ENCODE peak calls at places on chromosomes 13 and 19, in five cellular contexts. C, L, Z, N and X are unnamed samples.

GRCh38 chr13:94656766-94657165 is 55.1 kb downstream of the GPR180 start:
- DNase-seq in C (peak; percentile 99), L (no peak), Z (no peak), N (peak; percentile 96), X (no peak)

GRCh38 chr19:33175886-33176669 is 18.1 kb upstream of the LRP3 start:
- DNase-seq in C (no peak), L (peak; percentile 27), Z (no peak), N (peak; percentile 44), X (peak; percentile 24)

GRCh38 chr19:50837300-50837699 is 3.9 kb upstream of the KLK15 start:
- DNase-seq in C (no peak), L (no peak), Z (no peak), N (no peak), X (no peak)

GRCh38 chr19:29006057-29006735 is 206.8 kb downstream of the UQCRFS1 start:
- DNase-seq in C (no peak), L (no peak), Z (no peak), N (no peak), X (no peak)

GRCh38 chr13:102816633-102817032 is 17.7 kb downstream of the BIVM start:
- DNase-seq in C (no peak), L (no peak), Z (no peak), N (peak; percentile 11), X (no peak)

GRCh38 chr13:40401911-40402776 is 264.3 kb downstream of the FOXO1 start:
- DNase-seq in C (peak; percentile 49), L (peak; percentile 33), Z (no peak), N (peak; percentile 97), X (peak; percentile 13)

GRCh38 chr19:51294977-51295375 is 16.5 kb upstream of the IGLON5 start:
- DNase-seq in C (no peak), L (no peak), Z (no peak), N (no peak), X (no peak)

GRCh38 chr13:99226493-99226892 is 25.8 kb downstream of the UBAC2 start:
- DNase-seq in C (no peak), L (no peak), Z (no peak), N (peak; percentile 32), X (no peak)

GRCh38 chr19:17296278-17296677 is 6.9 kb downstream of the ABHD8 start:
- DNase-seq in C (no peak), L (no peak), Z (no peak), N (peak; percentile 51), X (no peak)

GRCh38 chr13:38223093-38223492 is 126.6 kb upstream of the UFM1 start:
- DNase-seq in C (no peak), L (no peak), Z (no peak), N (peak; percentile 52), X (no peak)

GRCh38 chr19:39014037-39014436 is 18.3 kb downstream of the FBXO27 start:
- DNase-seq in C (no peak), L (no peak), Z (no peak), N (no peak), X (peak; percentile 61)

GRCh38 chr13:54563286-54563685 is 1534.7 kb downstream of the OLFM4 start:
- DNase-seq in C (no peak), L (no peak), Z (no peak), N (no peak), X (no peak)

GRCh38 chr13:63198076-63198475 is 1782.4 kb upstream of the PCDH20 start:
- DNase-seq in C (no peak), L (no peak), Z (no peak), N (peak; percentile 68), X (no peak)

GRCh38 chr13:30107536-30108136 is 199.7 kb downstream of the KATNAL1 start:
- DNase-seq in C (no peak), L (no peak), Z (no peak), N (no peak), X (no peak)

GRCh38 chr19:41364546-41365391 is 820 bp upstream of the B9D2 start:
- DNase-seq in C (no peak), L (no peak), Z (no peak), N (no peak), X (no peak)

GRCh38 chr19:8204961-8205360 is 4.2 kb upstream of the CERS4 start:
- DNase-seq in C (no peak), L (no peak), Z (no peak), N (no peak), X (no peak)

GRCh38 chr13:110415669-110416068 is 108.6 kb downstream of the COL4A2 start:
- DNase-seq in C (no peak), L (no peak), Z (no peak), N (no peak), X (no peak)

GRCh38 chr13:46058268-46058667 is 5.7 kb upstream of the ZC3H13 start:
- DNase-seq in C (no peak), L (no peak), Z (no peak), N (no peak), X (no peak)

GRCh38 chr13:40764587-40765403 is 6.2 kb downstream of the MRPS31 start:
- DNase-seq in C (no peak), L (no peak), Z (no peak), N (peak; percentile 95), X (no peak)

GRCh38 chr13:64540468-64540867 is 2689.7 kb downstream of the PCDH9 start:
- DNase-seq in C (no peak), L (no peak), Z (no peak), N (no peak), X (no peak)

GRCh38 chr13:94121686-94122085 is 357.8 kb downstream of the DCT start:
- DNase-seq in C (no peak), L (no peak), Z (no peak), N (peak; percentile 91), X (no peak)

GRCh38 chr19:39409886-39410619 is 2.4 kb upstream of the PLEKHG2 start:
- DNase-seq in C (peak; percentile 24), L (peak; percentile 69), Z (no peak), N (peak; percentile 73), X (peak; percentile 45)

GRCh38 chr13:30572859-30573275 is 44.9 kb upstream of the USPL1 start:
- DNase-seq in C (no peak), L (peak; percentile 27), Z (no peak), N (peak; percentile 69), X (no peak)

GRCh38 chr19:46919324-46919723 is 58.5 kb downstream of the ARHGAP35 start:
- DNase-seq in C (no peak), L (no peak), Z (no peak), N (peak; percentile 50), X (no peak)

GRCh38 chr19:44141191-44142013 is at the start of gene ZNF234:
- DNase-seq in C (no peak), L (peak; percentile 86), Z (peak; percentile 83), N (peak; percentile 83), X (peak; percentile 95)

GRCh38 chr13:109743706-109744453 is 42.5 kb downstream of the IRS2 start:
- DNase-seq in C (no peak), L (no peak), Z (peak; percentile 36), N (peak; percentile 79), X (peak; percentile 26)

GRCh38 chr19:40599331-40600085 is 1.7 kb upstream of the LTBP4 start:
- DNase-seq in C (no peak), L (no peak), Z (no peak), N (no peak), X (no peak)

GRCh38 chr19:46426506-46427162 is 2.1 kb downstream of the PNMA8C start:
- DNase-seq in C (no peak), L (peak; percentile 63), Z (peak; percentile 84), N (peak; percentile 68), X (peak; percentile 90)

GRCh38 chr19:35037716-35038622 is 3.6 kb upstream of the HPN start:
- DNase-seq in C (no peak), L (peak; percentile 60), Z (no peak), N (no peak), X (peak; percentile 95)

GRCh38 chr19:2084993-2085720 is 11.0 kb downstream of the MOB3A start:
- DNase-seq in C (no peak), L (peak; percentile 82), Z (no peak), N (peak; percentile 46), X (no peak)

GRCh38 chr19:34254552-34255432 is at the start of gene GARRE1:
- DNase-seq in C (no peak), L (peak; percentile 45), Z (peak; percentile 44), N (peak; percentile 38), X (peak; percentile 20)

GRCh38 chr19:54448037-54448773 is 794 bp upstream of the LENG8 start:
- DNase-seq in C (peak; percentile 34), L (peak; percentile 30), Z (no peak), N (peak; percentile 61), X (peak; percentile 73)

GRCh38 chr19:38554676-38555141 is 63.0 kb downstream of the MAP4K1 start:
- DNase-seq in C (no peak), L (no peak), Z (no peak), N (no peak), X (no peak)